ENCODE peak calls at places on chromosomes 12 and 14, in five cellular contexts. P is ovary; V is NCI-H2171 treated with DMSO at 0.1 percent for 48 hours; U is stimulated activated CD8-positive, alpha-beta memory T cell treated with anti-CD3 and anti-CD28 coated beads, Interleukin-7, amount 100 ng/mL, for 1 hour; R is COLO829. J is an unnamed sample.

GRCh38 chr12:71548906-71549305 is 109.3 kb downstream of the LGR5 start:
- DNase-seq in P (no peak), V (peak; percentile 42), U (no peak), R (no peak), J (no peak)

GRCh38 chr12:26339976-26340375 is 144.6 kb downstream of the SSPN start:
- DNase-seq in P (no peak), V (no peak), U (no peak), R (no peak), J (no peak)

GRCh38 chr12:124862768-124863408 is 776 bp downstream of the SCARB1 start:
- DNase-seq in P (no peak), V (no peak), U (no peak), R (no peak), J (no peak)

GRCh38 chr12:13834241-13834640 is 147.2 kb downstream of the GRIN2B start:
- DNase-seq in P (no peak), V (no peak), U (no peak), R (no peak), J (no peak)

GRCh38 chr12:6426882-6427671 is 17.7 kb upstream of the CD27 start:
- DNase-seq in P (no peak), V (no peak), U (peak; percentile 69), R (no peak), J (no peak)

GRCh38 chr12:61879229-61879628 is 381.0 kb upstream of the USP15 start:
- DNase-seq in P (no peak), V (no peak), U (no peak), R (no peak), J (no peak)

GRCh38 chr12:82425241-82425640 is 66.9 kb downstream of the METTL25 start:
- DNase-seq in P (no peak), V (no peak), U (no peak), R (peak; percentile 8), J (no peak)

GRCh38 chr12:42327227-42327590 is 1.2 kb downstream of the PPHLN1 start:
- DNase-seq in P (no peak), V (no peak), U (no peak), R (no peak), J (no peak)

GRCh38 chr12:593396-593976 is 69.8 kb downstream of the NINJ2 start:
- DNase-seq in P (no peak), V (no peak), U (no peak), R (no peak), J (no peak)

GRCh38 chr14:105071942-105072341 is 6.7 kb upstream of the GPR132 start:
- DNase-seq in P (no peak), V (no peak), U (no peak), R (no peak), J (no peak)

GRCh38 chr12:62194616-62195015 is 65.6 kb upstream of the USP15 start:
- DNase-seq in P (no peak), V (no peak), U (no peak), R (no peak), J (no peak)

GRCh38 chr12:45268672-45269406 is 52.9 kb downstream of the ANO6 start:
- DNase-seq in P (peak; percentile 74), V (no peak), U (no peak), R (peak; percentile 36), J (peak; percentile 84)

GRCh38 chr14:104694991-104695659 is 5.7 kb downstream of the INF2 start:
- DNase-seq in P (no peak), V (no peak), U (no peak), R (no peak), J (no peak)

GRCh38 chr12:49059385-49060232 is 985 bp downstream of the KMT2D start:
- DNase-seq in P (no peak), V (peak; percentile 44), U (no peak), R (peak; percentile 54), J (no peak)

GRCh38 chr12:100043657-100044056 is 58.9 kb upstream of the ANKS1B start:
- DNase-seq in P (no peak), V (no peak), U (no peak), R (no peak), J (no peak)

GRCh38 chr14:21308479-21309237 is 28.8 kb downstream of the RPGRIP1 start:
- DNase-seq in P (no peak), V (peak; percentile 100), U (peak; percentile 41), R (peak; percentile 56), J (peak; percentile 80)

GRCh38 chr12:2563709-2564108 is 231.1 kb upstream of the FKBP4 start:
- DNase-seq in P (no peak), V (no peak), U (no peak), R (no peak), J (no peak)

GRCh38 chr14:24078146-24078545 is 6.8 kb downstream of the CPNE6 start:
- DNase-seq in P (no peak), V (peak; percentile 30), U (no peak), R (no peak), J (no peak)

GRCh38 chr12:98182791-98183190 is 332.6 kb upstream of the TMPO start:
- DNase-seq in P (no peak), V (no peak), U (no peak), R (no peak), J (no peak)

GRCh38 chr14:58760121-58760520 is 122.4 kb downstream of the DACT1 start:
- DNase-seq in P (no peak), V (peak; percentile 72), U (no peak), R (no peak), J (no peak)

GRCh38 chr14:75978249-75978731 is 3.5 kb downstream of the TGFB3 start:
- DNase-seq in P (no peak), V (peak; percentile 89), U (no peak), R (no peak), J (no peak)

GRCh38 chr14:31297701-31298344 is 90.2 kb upstream of the HECTD1 start:
- DNase-seq in P (no peak), V (no peak), U (no peak), R (no peak), J (no peak)